ENCODE peak calls at places on chromosomes 3 and 15, in six cellular contexts. M is stimulated activated CD4-positive, alpha-beta T cell treated with anti-CD3 and anti-CD28 coated beads, Interleukin-15, amount 100 ng/mL, for 1 hour; P is iris pigment epithelial cell; K is HS-5; D is myocyte; Z is T-helper 17 cell. H is an unnamed sample.

GRCh38 chr15:87268675-87269074 is 987.9 kb downstream of the NTRK3 start:
- DNase-seq in K (no peak), P (peak), Z (no peak), M (no peak), D (peak), H (no peak)

GRCh38 chr3:172680684-172681083 is 30.2 kb downstream of the NCEH1 start:
- DNase-seq in D (peak), K (peak), Z (no peak), P (no peak), M (no peak), H (no peak)

GRCh38 chr3:77825045-77825827 is 785.3 kb downstream of the ROBO2 start:
- DNase-seq in K (peak), P (peak), M (no peak), D (no peak), Z (no peak), H (peak)

GRCh38 chr3:175956964-175957363 is 1097.8 kb downstream of the NAALADL2 start:
- DNase-seq in K (no peak), P (peak), M (no peak), Z (no peak), D (no peak), H (no peak)

GRCh38 chr3:129016725-129017530 is 15.8 kb downstream of the EFCC1 start:
- DNase-seq in M (no peak), P (no peak), Z (peak), K (no peak), D (peak), H (no peak)

GRCh38 chr3:156024904-156025303 is 95.5 kb upstream of the KCNAB1 start:
- DNase-seq in M (no peak), K (no peak), Z (no peak), P (peak), D (peak), H (no peak)

GRCh38 chr3:39232859-39233258 is 40.5 kb upstream of the XIRP1 start:
- DNase-seq in D (no peak), M (no peak), Z (no peak), K (no peak), P (no peak), H (no peak)

GRCh38 chr15:69593488-69593887 is 140.9 kb downstream of the RPLP1 start:
- DNase-seq in M (no peak), Z (no peak), D (peak), P (no peak), K (no peak), H (no peak)

GRCh38 chr15:49052662-49053061 is 6.4 kb upstream of the SECISBP2L start:
- DNase-seq in P (no peak), Z (no peak), M (no peak), K (no peak), D (no peak), H (no peak)

GRCh38 chr15:36880226-36880912 is 220.0 kb downstream of the MEIS2 start:
- DNase-seq in M (no peak), K (no peak), Z (no peak), D (no peak), P (no peak), H (no peak)

GRCh38 chr3:65173841-65174240 is 486.0 kb upstream of the ADAMTS9 start:
- DNase-seq in D (no peak), M (no peak), P (no peak), K (no peak), Z (no peak), H (no peak)

GRCh38 chr3:14980689-14981088 is 33.3 kb downstream of the NR2C2 start:
- DNase-seq in K (no peak), P (no peak), M (no peak), D (no peak), Z (no peak), H (no peak)

GRCh38 chr3:180531303-180532278 is 70.4 kb upstream of the TTC14 start:
- DNase-seq in M (no peak), K (no peak), P (no peak), D (no peak), Z (no peak), H (no peak)

GRCh38 chr3:17039579-17039978 is 154.8 kb downstream of the PLCL2 start:
- DNase-seq in M (no peak), K (peak), Z (no peak), P (peak), D (peak), H (peak)

GRCh38 chr3:4756060-4756775 is 223.0 kb upstream of the BHLHE40 start:
- DNase-seq in Z (no peak), K (no peak), D (no peak), P (no peak), M (no peak), H (no peak)

GRCh38 chr15:67127925-67128324 is 62.5 kb downstream of the SMAD3 start:
- DNase-seq in M (no peak), D (peak), K (peak), P (peak), Z (no peak), H (no peak)

GRCh38 chr15:68672781-68673205 is 94.0 kb downstream of the CORO2B start:
- DNase-seq in D (no peak), K (no peak), Z (no peak), M (no peak), P (peak), H (no peak)

GRCh38 chr3:187958432-187959003 is 195.4 kb upstream of the LPP start:
- DNase-seq in K (no peak), P (no peak), Z (peak), D (no peak), M (no peak), H (no peak)

GRCh38 chr15:40906101-40906946 is 12.1 kb downstream of the VPS18 start:
- DNase-seq in M (peak), P (peak), D (peak), K (peak), Z (peak), H (peak)

GRCh38 chr3:146832815-146833458 is 227.8 kb upstream of the PLSCR5 start:
- DNase-seq in K (no peak), P (no peak), D (no peak), Z (no peak), M (no peak), H (no peak)

GRCh38 chr3:68988740-68989139 is 24.7 kb downstream of the EOGT start:
- DNase-seq in M (no peak), K (no peak), P (peak), Z (no peak), D (no peak), H (no peak)

GRCh38 chr15:70153948-70154439 is 56.3 kb upstream of the TLE3 start:
- DNase-seq in Z (no peak), K (no peak), P (no peak), D (no peak), M (no peak), H (no peak)

GRCh38 chr15:71443538-71443937 is 328.3 kb downstream of the THSD4 start:
- DNase-seq in M (peak), P (peak), D (peak), K (no peak), Z (peak), H (peak)

GRCh38 chr3:53155763-53156162 is 5.2 kb upstream of the PRKCD start:
- DNase-seq in D (no peak), Z (no peak), M (no peak), K (no peak), P (no peak), H (no peak)

GRCh38 chr3:56303508-56303907 is 164.8 kb downstream of the ERC2 start:
- DNase-seq in M (no peak), K (no peak), D (peak), Z (no peak), P (peak), H (no peak)

GRCh38 chr3:138684411-138684810 is 75.8 kb downstream of the FAIM start:
- DNase-seq in D (no peak), P (no peak), K (no peak), Z (no peak), M (no peak), H (no peak)

GRCh38 chr15:74499366-74499765 is 38.4 kb upstream of the UBL7 start:
- DNase-seq in M (no peak), Z (no peak), P (no peak), D (no peak), K (no peak), H (no peak)

GRCh38 chr3:65689436-65689835 is 349.3 kb downstream of the MAGI1 start:
- DNase-seq in M (no peak), K (no peak), Z (no peak), P (no peak), D (no peak), H (no peak)

GRCh38 chr3:9224490-9224889 is 25.0 kb downstream of the SRGAP3 start:
- DNase-seq in M (no peak), K (no peak), Z (no peak), P (peak), D (no peak), H (peak)

GRCh38 chr3:164040991-164041390 is 1037.3 kb downstream of the SI start:
- DNase-seq in K (no peak), Z (no peak), M (no peak), P (no peak), D (peak), H (no peak)

GRCh38 chr3:139455855-139456254 is 20.5 kb downstream of the RBP2 start:
- DNase-seq in D (no peak), Z (no peak), P (no peak), K (no peak), M (no peak), H (no peak)

GRCh38 chr3:134279466-134279865 is 28.8 kb upstream of the RYK start:
- DNase-seq in D (no peak), P (peak), M (no peak), K (no peak), Z (no peak), H (no peak)

GRCh38 chr3:143208976-143209714 is 89.6 kb downstream of the CHST2 start:
- DNase-seq in D (no peak), P (no peak), Z (no peak), K (no peak), M (no peak), H (no peak)

H was measured in LoVo.